ENCODE peak calls at places on chromosomes 7 and 10, in six cellular contexts. U, A, D, C, W and G are unnamed samples.

GRCh38 chr10:90847436-90847835 is 10.4 kb downstream of the HTR7 start:
- DNase-seq in U (no peak), A (no peak), D (no peak), C (no peak), W (no peak), G (no peak)

GRCh38 chr10:77230194-77230593 is 407.4 kb downstream of the KCNMA1 start:
- DNase-seq in U (no peak), A (no peak), D (no peak), C (no peak), W (peak), G (no peak)

GRCh38 chr7:147492621-147493020 is 1097.9 kb upstream of the C7orf33 start:
- DNase-seq in U (no peak), A (no peak), D (no peak), C (no peak), W (no peak), G (no peak)

GRCh38 chr7:21542891-21543527 is at the start of gene DNAH11:
- DNase-seq in U (no peak), A (no peak), D (peak), C (no peak), W (peak), G (no peak)

GRCh38 chr10:25704622-25705021 is 229.4 kb upstream of the MYO3A start:
- DNase-seq in U (no peak), A (no peak), D (no peak), C (no peak), W (no peak), G (no peak)

GRCh38 chr10:43197834-43198681 is 59.8 kb downstream of the CSGALNACT2 start:
- DNase-seq in U (no peak), A (no peak), D (peak), C (no peak), W (no peak), G (peak)

GRCh38 chr10:77397103-77397502 is 240.5 kb downstream of the KCNMA1 start:
- DNase-seq in U (no peak), A (no peak), D (no peak), C (no peak), W (no peak), G (no peak)

GRCh38 chr7:35802649-35803048 is 1.8 kb downstream of the SEPTIN7 start:
- DNase-seq in U (no peak), A (peak), D (no peak), C (no peak), W (no peak), G (no peak)

GRCh38 chr7:13628231-13629001 is 361.1 kb downstream of the ETV1 start:
- DNase-seq in U (no peak), A (no peak), D (no peak), C (no peak), W (peak), G (no peak)

GRCh38 chr7:70289067-70289466 is 690.8 kb downstream of the AUTS2 start:
- DNase-seq in U (no peak), A (no peak), D (no peak), C (no peak), W (no peak), G (no peak)

GRCh38 chr10:103835121-103836045 is 20.0 kb downstream of the SH3PXD2A start:
- DNase-seq in U (no peak), A (no peak), D (no peak), C (no peak), W (no peak), G (no peak)

GRCh38 chr7:142603870-142604448 is 145.3 kb upstream of the PRSS1 start:
- DNase-seq in U (peak), A (peak), D (no peak), C (no peak), W (no peak), G (peak)

GRCh38 chr10:11517150-11517549 is 94.3 kb downstream of the USP6NL start:
- DNase-seq in U (no peak), A (no peak), D (no peak), C (no peak), W (no peak), G (no peak)

GRCh38 chr10:6743291-6743849 is 163.3 kb upstream of the PRKCQ start:
- DNase-seq in U (no peak), A (no peak), D (no peak), C (no peak), W (no peak), G (no peak)

GRCh38 chr10:33559105-33559504 is 224.6 kb upstream of the NRP1 start:
- DNase-seq in U (no peak), A (no peak), D (no peak), C (no peak), W (peak), G (no peak)

GRCh38 chr10:62264702-62265436 is 3.8 kb downstream of the RTKN2 start:
- DNase-seq in U (no peak), A (no peak), D (no peak), C (peak), W (peak), G (no peak)

GRCh38 chr10:1241973-1242935 is 186.1 kb downstream of the WDR37 start:
- DNase-seq in U (no peak), A (no peak), D (no peak), C (no peak), W (no peak), G (no peak)

GRCh38 chr10:95741807-95742528 is 14.0 kb upstream of the ENTPD1 start:
- DNase-seq in U (no peak), A (no peak), D (no peak), C (peak), W (no peak), G (peak)

GRCh38 chr10:13346280-13346819 is 1.7 kb downstream of the SEPHS1 start:
- DNase-seq in U (no peak), A (no peak), D (no peak), C (no peak), W (no peak), G (peak)

GRCh38 chr7:127678330-127678729 is 26.3 kb downstream of the SND1 start:
- DNase-seq in U (no peak), A (no peak), D (no peak), C (no peak), W (no peak), G (no peak)

GRCh38 chr10:106672517-106673175 is 491.9 kb downstream of the SORCS1 start:
- DNase-seq in U (no peak), A (no peak), D (no peak), C (no peak), W (no peak), G (no peak)

GRCh38 chr10:79057481-79058275 is 11.1 kb upstream of the ZMIZ1 start:
- DNase-seq in U (no peak), A (no peak), D (no peak), C (no peak), W (no peak), G (no peak)